ENCODE peak calls at places on chromosomes 5 and 9, in six cellular contexts. H is brain pericyte, R is AG10803, E is GM12865, U is progenitor cell of endocrine pancreas, I is sciatic nerve. O is an unnamed sample.

GRCh38 chr9:126671381-126671831 is 57.7 kb downstream of the LMX1B start:
- DNase-seq in I (no peak), E (no peak), R (no peak), U (no peak), H (no peak), O (no peak)

GRCh38 chr5:71922584-71923106 is 184.6 kb upstream of the MAP1B start:
- DNase-seq in H (no peak), R (peak; percentile 90), E (peak; percentile 7), I (no peak), U (no peak), O (no peak)

GRCh38 chr5:54212331-54212730 is 98.0 kb downstream of the ARL15 start:
- DNase-seq in I (no peak), U (no peak), R (no peak), E (no peak), H (no peak), O (no peak)

GRCh38 chr5:83306572-83307241 is 164.8 kb upstream of the VCAN start:
- DNase-seq in U (no peak), H (peak; percentile 8), R (peak; percentile 90), I (no peak), E (peak; percentile 75), O (peak; percentile 18)

GRCh38 chr5:116814656-116815055 is 240.0 kb upstream of the SEMA6A start:
- DNase-seq in R (no peak), H (no peak), I (no peak), E (no peak), U (no peak), O (no peak)

GRCh38 chr5:142717582-142718215 is 31.8 kb upstream of the FGF1 start:
- DNase-seq in R (peak; percentile 77), U (no peak), H (no peak), E (peak; percentile 50), I (no peak), O (no peak)

GRCh38 chr9:120928720-120929389 is 2.3 kb upstream of the TRAF1 start:
- DNase-seq in I (peak; percentile 87), U (peak; percentile 40), H (no peak), R (peak; percentile 42), E (peak; percentile 87), O (no peak)

GRCh38 chr5:89065919-89066318 is 182.9 kb upstream of the MEF2C start:
- DNase-seq in E (peak; percentile 82), I (no peak), R (no peak), U (no peak), H (no peak), O (no peak)

GRCh38 chr5:76555717-76556116 is 67.5 kb downstream of the F2RL2 start:
- DNase-seq in R (no peak), I (no peak), U (no peak), E (no peak), H (no peak), O (no peak)

GRCh38 chr5:126742425-126742824 is 34.5 kb upstream of the LMNB1 start:
- DNase-seq in U (no peak), E (no peak), R (no peak), H (no peak), I (no peak), O (no peak)